ENCODE peak calls at places on chromosome 18, in ten cellular contexts. C, K, N, X, R, P, E, M, B and I are unnamed samples.
A peak's percentile ranks its signal among the peaks of the same experiment; 100 is the strongest.

GRCh38 chr18:35114305-35114704 is 73.1 kb downstream of the MAPRE2 start:
- DNase-seq in M (no peak), P (no peak), X (no peak), C (no peak), N (no peak), K (no peak), B (no peak), E (no peak), R (no peak), I (no peak)

GRCh38 chr18:12883003-12883683 is 894 bp downstream of the PTPN2 start:
- DNase-seq in P (no peak), N (peak; percentile 32), X (no peak), B (peak; percentile 10), C (no peak), E (peak; percentile 73), M (no peak), R (peak; percentile 18), K (no peak), I (peak; percentile 41)

GRCh38 chr18:73577365-73577764 is 570.3 kb downstream of the FBXO15 start:
- DNase-seq in E (no peak), R (no peak), X (peak; percentile 33), P (peak; percentile 32), M (no peak), N (no peak), K (peak; percentile 4), C (no peak), B (no peak), I (no peak)

GRCh38 chr18:67318651-67319050 is 197.9 kb downstream of the DSEL start:
- DNase-seq in C (no peak), K (peak; percentile 45), P (no peak), M (no peak), E (peak; percentile 41), X (no peak), R (no peak), B (no peak), N (no peak), I (no peak)

GRCh38 chr18:59035591-59035990 is 104.1 kb upstream of the SEC11C start:
- DNase-seq in K (no peak), P (no peak), X (no peak), N (no peak), B (no peak), C (no peak), M (no peak), R (no peak), E (no peak), I (no peak)

GRCh38 chr18:27713037-27713726 is 463.7 kb downstream of the CDH2 start:
- DNase-seq in K (no peak), P (no peak), M (peak; percentile 17), B (no peak), R (peak; percentile 59), E (no peak), N (no peak), X (no peak), C (no peak), I (no peak)

GRCh38 chr18:4582677-4583076 is 127.6 kb upstream of the DLGAP1 start:
- DNase-seq in M (no peak), X (no peak), P (no peak), K (no peak), B (no peak), C (no peak), N (no peak), R (no peak), E (no peak), I (no peak)

GRCh38 chr18:32378705-32379104 is 92.0 kb downstream of the GAREM1 start:
- DNase-seq in K (no peak), R (no peak), B (no peak), X (peak; percentile 22), M (peak; percentile 79), P (peak; percentile 84), N (peak; percentile 40), E (peak; percentile 28), C (no peak), I (no peak)

GRCh38 chr18:48356151-48356745 is 52.9 kb downstream of the ZBTB7C start:
- DNase-seq in R (no peak), K (no peak), B (no peak), C (no peak), P (no peak), E (no peak), M (no peak), N (no peak), X (no peak), I (no peak)

GRCh38 chr18:70373062-70373519 is 84.2 kb downstream of the SOCS6 start:
- DNase-seq in X (peak; percentile 39), M (no peak), B (no peak), P (peak; percentile 92), C (no peak), E (peak; percentile 81), R (no peak), K (peak; percentile 61), N (no peak), I (peak; percentile 56)

GRCh38 chr18:55375930-55376329 is 212.1 kb downstream of the TCF4 start:
- DNase-seq in M (no peak), X (no peak), N (no peak), P (no peak), C (no peak), E (no peak), R (no peak), B (no peak), K (no peak), I (no peak)

GRCh38 chr18:23266717-23267446 is 131.6 kb downstream of the CABLES1 start:
- DNase-seq in E (no peak), N (no peak), B (no peak), K (no peak), X (no peak), R (no peak), M (no peak), C (no peak), P (no peak), I (no peak)